ENCODE peak calls at places on chromosomes 12 and 14, in nine cellular contexts. C is HuH-7, K is M059J, W is T47D, Q is stromal cell of bone marrow, O is GM12891, P is amniotic stem cell, N is fibroblast of the conjunctiva, M is GM04503. I is an unnamed sample.

GRCh38 chr12:127035011-127035879 is 1231.7 kb upstream of the TMEM132C start:
- DNase-seq in C (no peak), K (peak; percentile 51), W (no peak), Q (no peak), O (no peak), P (no peak), N (no peak), M (peak; percentile 26), I (peak; percentile 48)

GRCh38 chr14:36619131-36619530 is 36.7 kb upstream of the NKX2-8 start:
- DNase-seq in C (no peak), K (peak; percentile 59), W (no peak), Q (peak; percentile 27), O (no peak), P (no peak), N (no peak), M (no peak), I (peak; percentile 85)

GRCh38 chr14:95425369-95426115 is 90.9 kb downstream of the SYNE3 start:
- DNase-seq in C (no peak), K (no peak), W (no peak), Q (no peak), O (no peak), P (no peak), N (no peak), M (no peak), I (no peak)

GRCh38 chr12:25817166-25817565 is 141.3 kb upstream of the RASSF8 start:
- DNase-seq in C (no peak), K (peak; percentile 35), W (no peak), Q (no peak), O (no peak), P (no peak), N (no peak), M (no peak), I (no peak)

GRCh38 chr12:43112101-43112661 is 439.8 kb downstream of the ADAMTS20 start:
- DNase-seq in C (no peak), K (no peak), W (no peak), Q (no peak), O (no peak), P (no peak), N (no peak), M (no peak), I (no peak)

GRCh38 chr14:56333361-56334279 is 215.4 kb downstream of the PELI2 start:
- DNase-seq in C (no peak), K (peak; percentile 86), W (no peak), Q (peak; percentile 48), O (no peak), P (peak; percentile 48), N (no peak), M (no peak), I (peak; percentile 78)

GRCh38 chr12:66048843-66049537 is 81.6 kb downstream of the LLPH start:
- DNase-seq in C (peak; percentile 40), K (peak; percentile 34), W (peak; percentile 33), Q (no peak), O (no peak), P (no peak), N (no peak), M (no peak), I (no peak)

GRCh38 chr12:68964013-68964412 is 31.0 kb upstream of the CPM start:
- DNase-seq in C (no peak), K (no peak), W (no peak), Q (no peak), O (no peak), P (no peak), N (no peak), M (no peak), I (no peak)

GRCh38 chr14:32648434-32648833 is 290.2 kb upstream of the NPAS3 start:
- DNase-seq in C (no peak), K (peak; percentile 75), W (no peak), Q (peak; percentile 49), O (no peak), P (no peak), N (peak; percentile 30), M (peak; percentile 62), I (no peak)

GRCh38 chr14:72744416-72745120 is 149.3 kb downstream of the DPF3 start:
- DNase-seq in C (no peak), K (no peak), W (no peak), Q (no peak), O (no peak), P (no peak), N (no peak), M (no peak), I (no peak)

GRCh38 chr12:130705174-130705880 is 10.8 kb downstream of the RIMBP2 start:
- DNase-seq in C (no peak), K (no peak), W (no peak), Q (no peak), O (no peak), P (no peak), N (no peak), M (no peak), I (no peak)

GRCh38 chr12:110661337-110661972 is 27.5 kb downstream of the HVCN1 start:
- DNase-seq in C (no peak), K (no peak), W (no peak), Q (no peak), O (peak; percentile 66), P (no peak), N (no peak), M (no peak), I (no peak)

GRCh38 chr12:94304012-94304411 is 155.6 kb downstream of the PLXNC1 start:
- DNase-seq in C (no peak), K (no peak), W (no peak), Q (no peak), O (no peak), P (no peak), N (no peak), M (no peak), I (no peak)

GRCh38 chr14:103748539-103748867 is 32.9 kb downstream of the ZFYVE21 start:
- DNase-seq in C (no peak), K (no peak), W (no peak), Q (no peak), O (no peak), P (no peak), N (no peak), M (no peak), I (no peak)

GRCh38 chr12:57603323-57603722 is 1.3 kb upstream of the DTX3 start:
- DNase-seq in C (no peak), K (no peak), W (no peak), Q (no peak), O (no peak), P (no peak), N (no peak), M (no peak), I (no peak)

GRCh38 chr12:127398026-127398715 is 868.8 kb upstream of the TMEM132C start:
- DNase-seq in C (no peak), K (peak; percentile 66), W (no peak), Q (no peak), O (no peak), P (no peak), N (no peak), M (no peak), I (peak; percentile 47)

GRCh38 chr12:52370906-52371608 is 3.8 kb upstream of the KRT85 start:
- DNase-seq in C (no peak), K (peak; percentile 42), W (no peak), Q (peak; percentile 88), O (no peak), P (peak; percentile 23), N (peak; percentile 6), M (peak; percentile 70), I (no peak)

GRCh38 chr14:67199016-67199415 is 9.8 kb downstream of the GARIN2 start:
- DNase-seq in C (no peak), K (peak; percentile 24), W (no peak), Q (no peak), O (no peak), P (no peak), N (no peak), M (no peak), I (no peak)

GRCh38 chr12:2115101-2115845 is 62.5 kb downstream of the CACNA1C start:
- DNase-seq in C (no peak), K (no peak), W (no peak), Q (no peak), O (no peak), P (no peak), N (no peak), M (no peak), I (no peak)

GRCh38 chr12:2984698-2985097 is 25.5 kb downstream of the TEAD4 start:
- DNase-seq in C (no peak), K (no peak), W (no peak), Q (no peak), O (no peak), P (no peak), N (no peak), M (no peak), I (no peak)

GRCh38 chr12:50934981-50935807 is 17.1 kb upstream of the HIGD1C start:
- DNase-seq in C (no peak), K (peak; percentile 54), W (no peak), Q (no peak), O (no peak), P (no peak), N (no peak), M (peak; percentile 37), I (no peak)

GRCh38 chr12:104910196-104910840 is 47.8 kb downstream of the SLC41A2 start:
- DNase-seq in C (no peak), K (peak; percentile 34), W (no peak), Q (peak; percentile 65), O (no peak), P (no peak), N (peak; percentile 23), M (no peak), I (no peak)

GRCh38 chr12:78007173-78007572 is 176.5 kb downstream of the NAV3 start:
- DNase-seq in C (no peak), K (no peak), W (peak; percentile 9), Q (no peak), O (no peak), P (no peak), N (no peak), M (no peak), I (no peak)

GRCh38 chr12:117807355-117807754 is 161.4 kb downstream of the KSR2 start:
- DNase-seq in C (no peak), K (no peak), W (no peak), Q (no peak), O (no peak), P (no peak), N (no peak), M (no peak), I (no peak)

GRCh38 chr12:22046090-22046967 is at the start of gene CMAS:
- DNase-seq in C (peak; percentile 79), K (peak; percentile 72), W (peak; percentile 81), Q (no peak), O (peak; percentile 75), P (peak; percentile 41), N (peak; percentile 18), M (no peak), I (peak; percentile 91)

GRCh38 chr12:24197517-24197916 is 248.0 kb upstream of the SOX5 start:
- DNase-seq in C (no peak), K (peak; percentile 41), W (no peak), Q (no peak), O (no peak), P (no peak), N (no peak), M (no peak), I (no peak)

I was measured in Daoy.